ENCODE peak calls at places on chromosomes 6 and 20, in seven cellular contexts. One of them, this sample, is unnamed.

GRCh38 chr6:8063762-8064637 is at the start of gene BLOC1S5:
- DNase-seq in pancreas: peak
- DNase-seq in GM12865: peak
- DNase-seq in astrocyte: peak
- DNase-seq in heart right ventricle: peak
- DNase-seq in psoas muscle: peak
- DNase-seq in choroid plexus epithelial cell: peak
- DNase-seq in this sample: peak

GRCh38 chr20:6769953-6770831 is 2.7 kb downstream of the BMP2 start:
- DNase-seq in pancreas: peak
- DNase-seq in GM12865: no peak
- DNase-seq in astrocyte: peak
- DNase-seq in heart right ventricle: peak
- DNase-seq in psoas muscle: peak
- DNase-seq in choroid plexus epithelial cell: peak
- DNase-seq in this sample: no peak

GRCh38 chr6:155882527-155883333 is 427.1 kb upstream of the NOX3 start:
- DNase-seq in pancreas: no peak
- DNase-seq in GM12865: peak
- DNase-seq in astrocyte: peak
- DNase-seq in heart right ventricle: no peak
- DNase-seq in psoas muscle: no peak
- DNase-seq in choroid plexus epithelial cell: peak
- DNase-seq in this sample: no peak

GRCh38 chr6:68575765-68576439 is 59.2 kb upstream of the ADGRB3 start:
- DNase-seq in pancreas: no peak
- DNase-seq in GM12865: no peak
- DNase-seq in astrocyte: no peak
- DNase-seq in heart right ventricle: no peak
- DNase-seq in psoas muscle: no peak
- DNase-seq in choroid plexus epithelial cell: peak
- DNase-seq in this sample: peak

GRCh38 chr20:14337400-14338171 is at the start of gene FLRT3:
- DNase-seq in pancreas: peak
- DNase-seq in GM12865: peak
- DNase-seq in astrocyte: peak
- DNase-seq in heart right ventricle: peak
- DNase-seq in psoas muscle: peak
- DNase-seq in choroid plexus epithelial cell: peak
- DNase-seq in this sample: peak

GRCh38 chr20:47354388-47354709 is 2.1 kb downstream of the ZMYND8 start:
- DNase-seq in pancreas: no peak
- DNase-seq in GM12865: no peak
- DNase-seq in astrocyte: no peak
- DNase-seq in heart right ventricle: no peak
- DNase-seq in psoas muscle: no peak
- DNase-seq in choroid plexus epithelial cell: no peak
- DNase-seq in this sample: no peak

GRCh38 chr20:57033994-57034393 is 232.4 kb downstream of the BMP7 start:
- DNase-seq in pancreas: no peak
- DNase-seq in GM12865: no peak
- DNase-seq in astrocyte: no peak
- DNase-seq in heart right ventricle: no peak
- DNase-seq in psoas muscle: no peak
- DNase-seq in choroid plexus epithelial cell: no peak
- DNase-seq in this sample: no peak

GRCh38 chr6:701696-702479 is 8.9 kb upstream of the EXOC2 start:
- DNase-seq in pancreas: no peak
- DNase-seq in GM12865: no peak
- DNase-seq in astrocyte: no peak
- DNase-seq in heart right ventricle: no peak
- DNase-seq in psoas muscle: no peak
- DNase-seq in choroid plexus epithelial cell: no peak
- DNase-seq in this sample: no peak

GRCh38 chr20:46275091-46275490 is 33.2 kb downstream of the CDH22 start:
- DNase-seq in pancreas: no peak
- DNase-seq in GM12865: no peak
- DNase-seq in astrocyte: no peak
- DNase-seq in heart right ventricle: no peak
- DNase-seq in psoas muscle: no peak
- DNase-seq in choroid plexus epithelial cell: no peak
- DNase-seq in this sample: no peak

GRCh38 chr20:62368629-62369507 is 1.8 kb upstream of the LAMA5 start:
- DNase-seq in pancreas: peak
- DNase-seq in GM12865: no peak
- DNase-seq in astrocyte: no peak
- DNase-seq in heart right ventricle: peak
- DNase-seq in psoas muscle: peak
- DNase-seq in choroid plexus epithelial cell: no peak
- DNase-seq in this sample: peak

GRCh38 chr6:124119591-124119990 is 315.9 kb downstream of the NKAIN2 start:
- DNase-seq in pancreas: no peak
- DNase-seq in GM12865: no peak
- DNase-seq in astrocyte: no peak
- DNase-seq in heart right ventricle: no peak
- DNase-seq in psoas muscle: no peak
- DNase-seq in choroid plexus epithelial cell: no peak
- DNase-seq in this sample: no peak

GRCh38 chr6:114323784-114324183 is 19.0 kb downstream of the HS3ST5 start:
- DNase-seq in pancreas: no peak
- DNase-seq in GM12865: no peak
- DNase-seq in astrocyte: no peak
- DNase-seq in heart right ventricle: no peak
- DNase-seq in psoas muscle: no peak
- DNase-seq in choroid plexus epithelial cell: no peak
- DNase-seq in this sample: no peak

GRCh38 chr6:114327074-114327473 is 15.7 kb downstream of the HS3ST5 start:
- DNase-seq in pancreas: no peak
- DNase-seq in GM12865: no peak
- DNase-seq in astrocyte: no peak
- DNase-seq in heart right ventricle: no peak
- DNase-seq in psoas muscle: no peak
- DNase-seq in choroid plexus epithelial cell: no peak
- DNase-seq in this sample: no peak
- TF ChIP-seq CTCF in pancreas: no peak
- TF ChIP-seq CTCF in GM12865: no peak
- TF ChIP-seq CTCF in astrocyte: no peak
- TF ChIP-seq CTCF in heart right ventricle: no peak
- TF ChIP-seq CTCF in psoas muscle: no peak
- TF ChIP-seq CTCF in choroid plexus epithelial cell: no peak
- TF ChIP-seq CTCF in this sample: no peak

DNA sequence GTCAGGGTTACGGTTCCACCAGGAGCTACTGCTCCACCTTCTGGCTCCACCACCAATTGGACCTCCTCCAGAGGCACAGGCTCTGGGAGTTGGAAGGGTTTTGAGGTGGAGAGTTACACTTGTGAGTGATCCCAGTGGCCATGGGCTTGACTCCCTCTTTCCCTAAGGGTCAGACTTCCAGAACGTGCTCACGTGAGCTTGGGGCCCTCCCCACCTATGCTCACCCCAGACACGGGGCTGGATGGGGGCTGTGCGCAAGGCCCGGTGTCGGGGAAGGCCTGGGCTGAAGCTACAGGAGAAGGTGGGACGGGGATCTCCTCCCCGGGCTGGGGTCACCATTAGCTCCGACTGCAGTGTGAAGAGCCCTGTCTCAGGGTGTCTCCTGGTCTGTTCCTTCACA is 1.4 kb downstream of the AGER start:
- DNase-seq in pancreas: no peak
- DNase-seq in GM12865: no peak
- DNase-seq in astrocyte: no peak
- DNase-seq in heart right ventricle: no peak
- DNase-seq in psoas muscle: no peak
- DNase-seq in choroid plexus epithelial cell: no peak
- DNase-seq in this sample: no peak
- TF ChIP-seq CTCF in pancreas: no peak
- TF ChIP-seq CTCF in GM12865: no peak
- TF ChIP-seq CTCF in astrocyte: no peak
- TF ChIP-seq CTCF in heart right ventricle: no peak
- TF ChIP-seq CTCF in psoas muscle: no peak
- TF ChIP-seq CTCF in choroid plexus epithelial cell: no peak
- TF ChIP-seq CTCF in this sample: no peak

DNA sequence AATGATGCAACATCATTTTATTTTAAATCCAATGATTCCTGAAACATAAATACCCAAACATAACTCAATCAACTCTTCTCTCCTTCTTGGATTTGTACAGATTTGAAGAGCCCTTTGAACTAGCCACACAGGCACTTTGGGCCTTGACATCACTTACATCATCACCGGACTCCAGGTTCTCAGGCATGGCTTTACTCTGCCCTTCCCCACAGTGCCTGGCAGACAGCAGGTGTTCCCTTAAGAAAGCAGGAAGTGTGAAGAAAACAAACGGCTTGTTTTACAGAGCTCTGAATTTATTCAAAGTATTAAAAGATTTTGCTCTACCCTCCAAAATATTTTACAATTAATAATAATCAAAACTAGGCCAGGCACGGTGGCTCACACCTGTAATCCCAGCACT is 54.8 kb upstream of the GCM1 start:
- DNase-seq in pancreas: no peak
- DNase-seq in GM12865: no peak
- DNase-seq in astrocyte: no peak
- DNase-seq in heart right ventricle: no peak
- DNase-seq in psoas muscle: no peak
- DNase-seq in choroid plexus epithelial cell: no peak
- DNase-seq in this sample: no peak
- TF ChIP-seq CTCF in pancreas: no peak
- TF ChIP-seq CTCF in GM12865: no peak
- TF ChIP-seq CTCF in astrocyte: no peak
- TF ChIP-seq CTCF in heart right ventricle: no peak
- TF ChIP-seq CTCF in psoas muscle: no peak
- TF ChIP-seq CTCF in choroid plexus epithelial cell: no peak
- TF ChIP-seq CTCF in this sample: no peak

GRCh38 chr6:44645276-44645675 is 257.8 kb downstream of the CDC5L start:
- DNase-seq in pancreas: no peak
- DNase-seq in GM12865: peak
- DNase-seq in astrocyte: no peak
- DNase-seq in heart right ventricle: no peak
- DNase-seq in psoas muscle: no peak
- DNase-seq in choroid plexus epithelial cell: peak
- DNase-seq in this sample: no peak
- TF ChIP-seq CTCF in pancreas: no peak
- TF ChIP-seq CTCF in GM12865: peak
- TF ChIP-seq CTCF in astrocyte: peak
- TF ChIP-seq CTCF in heart right ventricle: peak
- TF ChIP-seq CTCF in psoas muscle: no peak
- TF ChIP-seq CTCF in choroid plexus epithelial cell: peak
- TF ChIP-seq CTCF in this sample: no peak

DNA sequence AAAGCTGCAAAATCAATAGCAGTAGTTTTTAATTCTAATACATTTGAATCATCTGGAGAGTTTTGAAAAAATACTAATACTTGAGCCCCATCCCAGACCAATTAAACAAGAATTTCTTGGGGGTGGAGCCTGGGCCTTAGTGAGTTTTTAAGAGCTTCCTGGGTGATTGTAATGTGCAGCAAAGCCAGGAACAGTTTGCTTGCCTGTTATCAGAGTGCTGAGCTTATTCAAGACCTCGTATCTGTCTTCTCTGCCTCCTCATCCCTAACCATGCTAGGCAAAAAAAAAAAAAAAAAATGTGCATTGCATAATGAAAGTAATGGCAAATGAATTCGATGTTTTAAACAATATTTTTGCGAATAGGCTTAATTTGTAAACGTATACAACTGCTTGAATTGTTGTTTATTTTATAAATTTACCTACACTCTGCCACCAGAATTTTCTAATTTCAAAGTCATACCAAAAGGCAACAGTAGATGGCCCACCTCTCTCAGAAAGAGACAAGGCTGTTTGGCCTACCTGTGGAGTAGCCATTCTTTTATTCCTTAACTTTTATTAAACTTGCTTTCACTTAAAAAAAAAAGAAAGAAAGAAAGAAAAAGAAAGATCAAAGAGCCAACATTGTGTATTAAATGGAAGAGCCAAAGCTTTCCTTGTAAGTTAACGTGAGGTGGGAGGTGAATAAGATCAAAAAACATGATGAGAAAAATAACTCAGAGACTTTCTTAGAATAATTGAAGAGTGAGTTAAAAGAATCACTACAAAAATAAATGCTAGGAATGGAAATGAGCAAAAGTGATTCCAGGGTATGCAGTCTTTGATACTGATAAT is 36.2 kb upstream of the MYB start:
- DNase-seq in pancreas: no peak
- DNase-seq in GM12865: peak
- DNase-seq in astrocyte: peak
- DNase-seq in heart right ventricle: no peak
- DNase-seq in psoas muscle: no peak
- DNase-seq in choroid plexus epithelial cell: peak
- DNase-seq in this sample: peak
- TF ChIP-seq CTCF in pancreas: peak
- TF ChIP-seq CTCF in GM12865: peak
- TF ChIP-seq CTCF in astrocyte: peak
- TF ChIP-seq CTCF in heart right ventricle: peak
- TF ChIP-seq CTCF in psoas muscle: peak
- TF ChIP-seq CTCF in choroid plexus epithelial cell: peak
- TF ChIP-seq CTCF in this sample: peak